ENCODE peak calls at places on chromosome 3, in seven cellular contexts. P is coronary artery; B is activated CD4-positive, alpha-beta T cell treated with anti-CD3 and anti-CD28 coated beads for 48 hours; N is AG08396; D is PC-3; H is stimulated activated CD4-positive, alpha-beta T cell treated with anti-CD3 and anti-CD28 coated beads, Interleukin-4, amount 100 ng/mL, for 48 hours; X is AG04450. J is an unnamed sample.

GRCh38 chr3:77081240-77081661 is 41.4 kb downstream of the ROBO2 start:
- DNase-seq in P (no peak), B (no peak), N (peak; percentile 7), D (peak; percentile 45), H (no peak), X (peak; percentile 36), J (peak; percentile 97)

GRCh38 chr3:197224034-197224444 is 74.4 kb downstream of the DLG1 start:
- DNase-seq in P (no peak), B (no peak), N (peak; percentile 34), D (peak; percentile 81), H (no peak), X (peak; percentile 30), J (peak; percentile 60)

GRCh38 chr3:62159693-62160092 is 213.7 kb downstream of the FEZF2 start:
- DNase-seq in P (peak; percentile 92), B (no peak), N (peak; percentile 50), D (no peak), H (no peak), X (no peak), J (no peak)

GRCh38 chr3:55143928-55144671 is 216.2 kb upstream of the LRTM1 start:
- DNase-seq in P (no peak), B (no peak), N (no peak), D (no peak), H (no peak), X (no peak), J (no peak)

GRCh38 chr3:35335703-35336102 is 303.6 kb upstream of the ARPP21 start:
- DNase-seq in P (no peak), B (no peak), N (no peak), D (no peak), H (no peak), X (no peak), J (peak; percentile 69)

GRCh38 chr3:146796078-146796477 is 190.9 kb upstream of the PLSCR5 start:
- DNase-seq in P (no peak), B (no peak), N (no peak), D (no peak), H (no peak), X (no peak), J (peak; percentile 19)

GRCh38 chr3:52845157-52845556 is 10.3 kb upstream of the MUSTN1 start:
- DNase-seq in P (peak; percentile 92), B (no peak), N (peak; percentile 61), D (no peak), H (no peak), X (no peak), J (no peak)

GRCh38 chr3:197791120-197792018 is at the start of gene LRCH3:
- DNase-seq in P (peak; percentile 88), B (peak; percentile 87), N (peak; percentile 97), D (peak; percentile 68), H (peak; percentile 80), X (no peak), J (peak; percentile 62)

GRCh38 chr3:145780301-145780700 is 380.7 kb downstream of the PLOD2 start:
- DNase-seq in P (no peak), B (no peak), N (no peak), D (no peak), H (no peak), X (no peak), J (no peak)

GRCh38 chr3:187228740-187229139 is 31.5 kb downstream of the RTP1 start:
- DNase-seq in P (no peak), B (no peak), N (no peak), D (no peak), H (no peak), X (no peak), J (no peak)